ENCODE peak calls at places on chromosomes 6 and 20, in six cellular contexts. One of them, this sample, is unnamed.

GRCh38 chr6:32944265-32944664 is 3.4 kb upstream of the HLA-DMB start:
- DNase-seq in endothelial cell: no peak
- DNase-seq in upper lobe of right lung: no peak
- DNase-seq in CD4-positive, alpha-beta T cell: no peak
- DNase-seq in GM12865: peak
- DNase-seq in GM10248: peak
- DNase-seq in this sample: no peak

GRCh38 chr20:17083738-17084137 is 143.1 kb upstream of the PCSK2 start:
- DNase-seq in endothelial cell: peak
- DNase-seq in upper lobe of right lung: no peak
- DNase-seq in CD4-positive, alpha-beta T cell: no peak
- DNase-seq in GM12865: no peak
- DNase-seq in GM10248: no peak
- DNase-seq in this sample: peak

GRCh38 chr20:846894-847278 is 13.4 kb downstream of the FAM110A start:
- DNase-seq in endothelial cell: no peak
- DNase-seq in upper lobe of right lung: peak
- DNase-seq in CD4-positive, alpha-beta T cell: peak
- DNase-seq in GM12865: peak
- DNase-seq in GM10248: peak
- DNase-seq in this sample: no peak

GRCh38 chr6:4413073-4413472 is 277.7 kb upstream of the ECI2 start:
- DNase-seq in endothelial cell: no peak
- DNase-seq in upper lobe of right lung: no peak
- DNase-seq in CD4-positive, alpha-beta T cell: no peak
- DNase-seq in GM12865: no peak
- DNase-seq in GM10248: no peak
- DNase-seq in this sample: no peak

GRCh38 chr6:42269553-42269952 is 51.9 kb upstream of the MRPS10 start:
- DNase-seq in endothelial cell: no peak
- DNase-seq in upper lobe of right lung: no peak
- DNase-seq in CD4-positive, alpha-beta T cell: no peak
- DNase-seq in GM12865: peak
- DNase-seq in GM10248: peak
- DNase-seq in this sample: no peak

GRCh38 chr20:3172933-3173581 is at the start of gene LZTS3:
- DNase-seq in endothelial cell: peak
- DNase-seq in upper lobe of right lung: peak
- DNase-seq in CD4-positive, alpha-beta T cell: peak
- DNase-seq in GM12865: peak
- DNase-seq in GM10248: peak
- DNase-seq in this sample: peak

GRCh38 chr6:143949535-143949934 is 58.5 kb downstream of the PLAGL1 start:
- DNase-seq in endothelial cell: no peak
- DNase-seq in upper lobe of right lung: no peak
- DNase-seq in CD4-positive, alpha-beta T cell: no peak
- DNase-seq in GM12865: no peak
- DNase-seq in GM10248: no peak
- DNase-seq in this sample: no peak

GRCh38 chr6:150549577-150550184 is 50.0 kb upstream of the PLEKHG1 start:
- DNase-seq in endothelial cell: no peak
- DNase-seq in upper lobe of right lung: no peak
- DNase-seq in CD4-positive, alpha-beta T cell: no peak
- DNase-seq in GM12865: no peak
- DNase-seq in GM10248: no peak
- DNase-seq in this sample: no peak

GRCh38 chr6:132202569-132202968 is 198.7 kb downstream of the MOXD1 start:
- DNase-seq in endothelial cell: no peak
- DNase-seq in upper lobe of right lung: no peak
- DNase-seq in CD4-positive, alpha-beta T cell: no peak
- DNase-seq in GM12865: no peak
- DNase-seq in GM10248: no peak
- DNase-seq in this sample: no peak

GRCh38 chr20:1848378-1848777 is 46.8 kb upstream of the SIRPA start:
- DNase-seq in endothelial cell: no peak
- DNase-seq in upper lobe of right lung: no peak
- DNase-seq in CD4-positive, alpha-beta T cell: no peak
- DNase-seq in GM12865: no peak
- DNase-seq in GM10248: no peak
- DNase-seq in this sample: no peak

GRCh38 chr20:34249291-34249690 is 8.1 kb downstream of the ASIP start:
- DNase-seq in endothelial cell: no peak
- DNase-seq in upper lobe of right lung: no peak
- DNase-seq in CD4-positive, alpha-beta T cell: no peak
- DNase-seq in GM12865: peak
- DNase-seq in GM10248: peak
- DNase-seq in this sample: no peak

GRCh38 chr6:147283460-147283859 is 79.2 kb downstream of the STXBP5 start:
- DNase-seq in endothelial cell: no peak
- DNase-seq in upper lobe of right lung: no peak
- DNase-seq in CD4-positive, alpha-beta T cell: no peak
- DNase-seq in GM12865: no peak
- DNase-seq in GM10248: no peak
- DNase-seq in this sample: peak

GRCh38 chr20:33521461-33521860 is 31.6 kb downstream of the CBFA2T2 start:
- DNase-seq in endothelial cell: no peak
- DNase-seq in upper lobe of right lung: no peak
- DNase-seq in CD4-positive, alpha-beta T cell: no peak
- DNase-seq in GM12865: no peak
- DNase-seq in GM10248: no peak
- DNase-seq in this sample: no peak

GRCh38 chr6:24574809-24575208 is 71.2 kb downstream of the KIAA0319 start:
- DNase-seq in endothelial cell: no peak
- DNase-seq in upper lobe of right lung: no peak
- DNase-seq in CD4-positive, alpha-beta T cell: no peak
- DNase-seq in GM12865: peak
- DNase-seq in GM10248: peak
- DNase-seq in this sample: no peak

GRCh38 chr20:62860391-62860923 is 1.2 kb downstream of the TCFL5 start:
- DNase-seq in endothelial cell: no peak
- DNase-seq in upper lobe of right lung: no peak
- DNase-seq in CD4-positive, alpha-beta T cell: no peak
- DNase-seq in GM12865: no peak
- DNase-seq in GM10248: no peak
- DNase-seq in this sample: no peak

GRCh38 chr6:25155221-25155620 is 124.0 kb upstream of the CARMIL1 start:
- DNase-seq in endothelial cell: no peak
- DNase-seq in upper lobe of right lung: no peak
- DNase-seq in CD4-positive, alpha-beta T cell: no peak
- DNase-seq in GM12865: no peak
- DNase-seq in GM10248: no peak
- DNase-seq in this sample: no peak

GRCh38 chr20:20461526-20461925 is 93.6 kb downstream of the INSM1 start:
- DNase-seq in endothelial cell: no peak
- DNase-seq in upper lobe of right lung: no peak
- DNase-seq in CD4-positive, alpha-beta T cell: no peak
- DNase-seq in GM12865: no peak
- DNase-seq in GM10248: no peak
- DNase-seq in this sample: no peak

GRCh38 chr20:7346562-7346961 is 579.1 kb downstream of the BMP2 start:
- DNase-seq in endothelial cell: no peak
- DNase-seq in upper lobe of right lung: no peak
- DNase-seq in CD4-positive, alpha-beta T cell: no peak
- DNase-seq in GM12865: no peak
- DNase-seq in GM10248: no peak
- DNase-seq in this sample: no peak

GRCh38 chr6:112802154-112802553 is 455.0 kb downstream of the RFPL4B start:
- DNase-seq in endothelial cell: no peak
- DNase-seq in upper lobe of right lung: no peak
- DNase-seq in CD4-positive, alpha-beta T cell: no peak
- DNase-seq in GM12865: no peak
- DNase-seq in GM10248: no peak
- DNase-seq in this sample: no peak

GRCh38 chr6:167509853-167510220 is 185.0 kb downstream of the TTLL2 start:
- DNase-seq in endothelial cell: no peak
- DNase-seq in upper lobe of right lung: no peak
- DNase-seq in CD4-positive, alpha-beta T cell: no peak
- DNase-seq in GM12865: no peak
- DNase-seq in GM10248: no peak
- DNase-seq in this sample: no peak

GRCh38 chr20:51756653-51757052 is 11.5 kb downstream of the ATP9A start:
- DNase-seq in endothelial cell: no peak
- DNase-seq in upper lobe of right lung: no peak
- DNase-seq in CD4-positive, alpha-beta T cell: no peak
- DNase-seq in GM12865: peak
- DNase-seq in GM10248: no peak
- DNase-seq in this sample: no peak

GRCh38 chr6:16436550-16436949 is 198.2 kb downstream of the GMPR start:
- DNase-seq in endothelial cell: no peak
- DNase-seq in upper lobe of right lung: no peak
- DNase-seq in CD4-positive, alpha-beta T cell: no peak
- DNase-seq in GM12865: no peak
- DNase-seq in GM10248: no peak
- DNase-seq in this sample: no peak

GRCh38 chr20:48823476-48823875 is 4.3 kb downstream of the PREX1 start:
- DNase-seq in endothelial cell: no peak
- DNase-seq in upper lobe of right lung: no peak
- DNase-seq in CD4-positive, alpha-beta T cell: no peak
- DNase-seq in GM12865: no peak
- DNase-seq in GM10248: no peak
- DNase-seq in this sample: no peak

GRCh38 chr6:27237089-27237723 is 10.3 kb upstream of the PRSS16 start:
- DNase-seq in endothelial cell: peak
- DNase-seq in upper lobe of right lung: no peak
- DNase-seq in CD4-positive, alpha-beta T cell: no peak
- DNase-seq in GM12865: peak
- DNase-seq in GM10248: no peak
- DNase-seq in this sample: peak

GRCh38 chr20:10502098-10502526 is 67.0 kb downstream of the SLX4IP start:
- DNase-seq in endothelial cell: no peak
- DNase-seq in upper lobe of right lung: no peak
- DNase-seq in CD4-positive, alpha-beta T cell: no peak
- DNase-seq in GM12865: no peak
- DNase-seq in GM10248: no peak
- DNase-seq in this sample: no peak

GRCh38 chr6:149053848-149054558 is 263.5 kb upstream of the TAB2 start:
- DNase-seq in endothelial cell: no peak
- DNase-seq in upper lobe of right lung: no peak
- DNase-seq in CD4-positive, alpha-beta T cell: no peak
- DNase-seq in GM12865: no peak
- DNase-seq in GM10248: no peak
- DNase-seq in this sample: no peak

GRCh38 chr6:163732479-163732878 is 318.0 kb downstream of the QKI start:
- DNase-seq in endothelial cell: no peak
- DNase-seq in upper lobe of right lung: no peak
- DNase-seq in CD4-positive, alpha-beta T cell: no peak
- DNase-seq in GM12865: no peak
- DNase-seq in GM10248: no peak
- DNase-seq in this sample: no peak

GRCh38 chr6:130670142-130670541 is 157.1 kb upstream of the SMLR1 start:
- DNase-seq in endothelial cell: no peak
- DNase-seq in upper lobe of right lung: no peak
- DNase-seq in CD4-positive, alpha-beta T cell: no peak
- DNase-seq in GM12865: no peak
- DNase-seq in GM10248: no peak
- DNase-seq in this sample: peak

GRCh38 chr20:50320910-50321796 is 130.5 kb downstream of the CEBPB start:
- DNase-seq in endothelial cell: peak
- DNase-seq in upper lobe of right lung: peak
- DNase-seq in CD4-positive, alpha-beta T cell: no peak
- DNase-seq in GM12865: peak
- DNase-seq in GM10248: no peak
- DNase-seq in this sample: peak
- TF ChIP-seq CTCF in endothelial cell: no peak
- TF ChIP-seq CTCF in upper lobe of right lung: no peak
- TF ChIP-seq CTCF in CD4-positive, alpha-beta T cell: no peak
- TF ChIP-seq CTCF in GM12865: no peak
- TF ChIP-seq CTCF in GM10248: no peak
- TF ChIP-seq CTCF in this sample: no peak

DNA sequence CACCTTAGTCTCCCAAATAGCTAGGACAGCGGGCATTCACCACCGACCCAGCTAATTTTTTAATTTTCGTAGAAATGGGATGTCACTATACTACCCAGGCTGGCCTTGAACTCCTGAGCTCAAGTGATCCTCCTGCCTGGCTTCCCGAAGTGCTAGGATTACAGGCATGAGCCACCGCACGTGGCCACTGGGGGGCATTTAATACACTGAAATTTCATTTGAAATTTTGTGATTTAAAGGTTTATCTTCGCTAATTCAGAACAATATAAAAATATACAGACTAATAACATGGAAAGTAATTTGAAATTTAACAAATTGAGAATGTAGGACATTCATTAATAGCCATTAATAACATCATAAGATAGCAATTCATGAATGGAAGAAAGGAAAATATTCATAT is 20.5 kb upstream of the TBC1D32 start:
- DNase-seq in endothelial cell: no peak
- DNase-seq in upper lobe of right lung: no peak
- DNase-seq in CD4-positive, alpha-beta T cell: no peak
- DNase-seq in GM12865: no peak
- DNase-seq in GM10248: no peak
- DNase-seq in this sample: no peak
- TF ChIP-seq CTCF in endothelial cell: peak
- TF ChIP-seq CTCF in upper lobe of right lung: peak
- TF ChIP-seq CTCF in CD4-positive, alpha-beta T cell: peak
- TF ChIP-seq CTCF in GM12865: peak
- TF ChIP-seq CTCF in GM10248: no peak
- TF ChIP-seq CTCF in this sample: peak

DNA sequence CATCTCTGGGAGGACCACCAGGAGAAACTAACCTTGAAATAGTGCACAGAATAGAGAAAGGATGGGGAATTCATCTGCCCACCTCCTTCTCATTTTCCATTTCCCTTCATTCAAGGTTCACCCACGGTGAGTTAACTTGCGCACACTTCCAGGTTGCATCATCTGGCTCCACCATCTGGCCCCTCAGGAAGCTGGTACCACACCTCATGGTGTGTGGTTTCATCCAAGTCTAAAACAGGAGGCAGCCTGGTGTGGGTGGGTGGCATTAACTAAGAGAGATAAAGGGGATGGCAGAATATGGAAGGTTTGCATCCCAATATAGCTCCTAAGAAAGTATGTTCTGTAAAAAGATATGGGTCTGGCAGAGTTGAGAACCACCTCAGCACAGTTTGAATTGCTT is 3.8 kb downstream of the ZNF334 start:
- DNase-seq in endothelial cell: no peak
- DNase-seq in upper lobe of right lung: no peak
- DNase-seq in CD4-positive, alpha-beta T cell: no peak
- DNase-seq in GM12865: no peak
- DNase-seq in GM10248: no peak
- DNase-seq in this sample: no peak
- TF ChIP-seq CTCF in endothelial cell: no peak
- TF ChIP-seq CTCF in upper lobe of right lung: no peak
- TF ChIP-seq CTCF in CD4-positive, alpha-beta T cell: no peak
- TF ChIP-seq CTCF in GM12865: no peak
- TF ChIP-seq CTCF in GM10248: no peak
- TF ChIP-seq CTCF in this sample: no peak

GRCh38 chr6:136579800-136580199 is 29.6 kb upstream of the MAP7 start:
- DNase-seq in endothelial cell: no peak
- DNase-seq in upper lobe of right lung: no peak
- DNase-seq in CD4-positive, alpha-beta T cell: no peak
- DNase-seq in GM12865: no peak
- DNase-seq in GM10248: no peak
- DNase-seq in this sample: no peak

GRCh38 chr6:136586295-136586694 is 36.1 kb upstream of the MAP7 start:
- DNase-seq in endothelial cell: no peak
- DNase-seq in upper lobe of right lung: no peak
- DNase-seq in CD4-positive, alpha-beta T cell: no peak
- DNase-seq in GM12865: no peak
- DNase-seq in GM10248: no peak
- DNase-seq in this sample: no peak

GRCh38 chr6:136587527-136587926 is 37.3 kb upstream of the MAP7 start:
- DNase-seq in endothelial cell: no peak
- DNase-seq in upper lobe of right lung: no peak
- DNase-seq in CD4-positive, alpha-beta T cell: no peak
- DNase-seq in GM12865: no peak
- DNase-seq in GM10248: no peak
- DNase-seq in this sample: no peak

GRCh38 chr6:136582702-136583471 is 32.7 kb upstream of the MAP7 start:
- DNase-seq in endothelial cell: no peak
- DNase-seq in upper lobe of right lung: no peak
- DNase-seq in CD4-positive, alpha-beta T cell: no peak
- DNase-seq in GM12865: no peak
- DNase-seq in GM10248: no peak
- DNase-seq in this sample: no peak
- TF ChIP-seq CTCF in endothelial cell: peak
- TF ChIP-seq CTCF in upper lobe of right lung: peak
- TF ChIP-seq CTCF in CD4-positive, alpha-beta T cell: peak
- TF ChIP-seq CTCF in GM12865: peak
- TF ChIP-seq CTCF in GM10248: no peak
- TF ChIP-seq CTCF in this sample: peak